ENCODE peak calls at places on chromosomes 13 and 19, in ten cellular contexts. One of them, this sample, is unnamed.

GRCh38 chr19:5961969-5962945 is 15.7 kb downstream of the RANBP3 start:
- DNase-seq in heart right ventricle: no peak
- DNase-seq in naive thymus-derived CD8-positive, alpha-beta T cell: peak
- DNase-seq in uterus: no peak
- DNase-seq in Kasumi-1: peak
- DNase-seq in GM12865: no peak
- DNase-seq in suprapubic skin: no peak
- DNase-seq in NAMALWA: peak
- DNase-seq in CD8-positive, alpha-beta memory T cell: peak
- DNase-seq in activated T-helper 1 cell treated with Interleukin-2 at 50 U/mL for 16 hours: peak
- DNase-seq in this sample: no peak

GRCh38 chr13:31236211-31236786 is 36.5 kb downstream of the B3GLCT start:
- DNase-seq in suprapubic skin: no peak
- DNase-seq in naive thymus-derived CD8-positive, alpha-beta T cell: no peak
- DNase-seq in NAMALWA: peak
- DNase-seq in activated T-helper 1 cell treated with Interleukin-2 at 50 U/mL for 16 hours: no peak
- DNase-seq in heart right ventricle: no peak
- DNase-seq in GM12865: peak
- DNase-seq in Kasumi-1: peak
- DNase-seq in CD8-positive, alpha-beta memory T cell: peak
- DNase-seq in uterus: peak
- DNase-seq in this sample: no peak

GRCh38 chr19:2266183-2266993 is 10.2 kb upstream of the JSRP1 start:
- DNase-seq in suprapubic skin: no peak
- DNase-seq in NAMALWA: peak
- DNase-seq in activated T-helper 1 cell treated with Interleukin-2 at 50 U/mL for 16 hours: no peak
- DNase-seq in Kasumi-1: peak
- DNase-seq in naive thymus-derived CD8-positive, alpha-beta T cell: no peak
- DNase-seq in GM12865: peak
- DNase-seq in CD8-positive, alpha-beta memory T cell: no peak
- DNase-seq in heart right ventricle: peak
- DNase-seq in uterus: peak
- DNase-seq in this sample: peak

GRCh38 chr13:30107536-30108136 is 199.7 kb downstream of the KATNAL1 start:
- DNase-seq in Kasumi-1: no peak
- DNase-seq in uterus: no peak
- DNase-seq in heart right ventricle: no peak
- DNase-seq in NAMALWA: no peak
- DNase-seq in GM12865: no peak
- DNase-seq in activated T-helper 1 cell treated with Interleukin-2 at 50 U/mL for 16 hours: no peak
- DNase-seq in suprapubic skin: peak
- DNase-seq in CD8-positive, alpha-beta memory T cell: no peak
- DNase-seq in naive thymus-derived CD8-positive, alpha-beta T cell: no peak
- DNase-seq in this sample: no peak

GRCh38 chr19:4687396-4687795 is 17.3 kb upstream of the MYDGF start:
- DNase-seq in uterus: no peak
- DNase-seq in heart right ventricle: no peak
- DNase-seq in activated T-helper 1 cell treated with Interleukin-2 at 50 U/mL for 16 hours: no peak
- DNase-seq in naive thymus-derived CD8-positive, alpha-beta T cell: no peak
- DNase-seq in GM12865: no peak
- DNase-seq in CD8-positive, alpha-beta memory T cell: no peak
- DNase-seq in suprapubic skin: no peak
- DNase-seq in Kasumi-1: no peak
- DNase-seq in NAMALWA: no peak
- DNase-seq in this sample: no peak

GRCh38 chr13:64925284-64925683 is 2304.9 kb downstream of the PCDH9 start:
- DNase-seq in heart right ventricle: no peak
- DNase-seq in naive thymus-derived CD8-positive, alpha-beta T cell: no peak
- DNase-seq in activated T-helper 1 cell treated with Interleukin-2 at 50 U/mL for 16 hours: no peak
- DNase-seq in suprapubic skin: no peak
- DNase-seq in uterus: no peak
- DNase-seq in GM12865: peak
- DNase-seq in CD8-positive, alpha-beta memory T cell: no peak
- DNase-seq in Kasumi-1: no peak
- DNase-seq in NAMALWA: no peak
- DNase-seq in this sample: peak

GRCh38 chr19:1217366-1217765 is 11.8 kb downstream of the STK11 start:
- DNase-seq in activated T-helper 1 cell treated with Interleukin-2 at 50 U/mL for 16 hours: no peak
- DNase-seq in heart right ventricle: no peak
- DNase-seq in suprapubic skin: no peak
- DNase-seq in uterus: no peak
- DNase-seq in NAMALWA: peak
- DNase-seq in Kasumi-1: no peak
- DNase-seq in naive thymus-derived CD8-positive, alpha-beta T cell: no peak
- DNase-seq in CD8-positive, alpha-beta memory T cell: no peak
- DNase-seq in GM12865: no peak
- DNase-seq in this sample: no peak

GRCh38 chr13:37868691-37869505 is 674 bp downstream of the TRPC4 start:
- DNase-seq in GM12865: no peak
- DNase-seq in heart right ventricle: no peak
- DNase-seq in activated T-helper 1 cell treated with Interleukin-2 at 50 U/mL for 16 hours: no peak
- DNase-seq in uterus: no peak
- DNase-seq in CD8-positive, alpha-beta memory T cell: no peak
- DNase-seq in NAMALWA: no peak
- DNase-seq in suprapubic skin: no peak
- DNase-seq in Kasumi-1: no peak
- DNase-seq in naive thymus-derived CD8-positive, alpha-beta T cell: no peak
- DNase-seq in this sample: no peak

GRCh38 chr13:52001120-52001731 is 10.0 kb downstream of the ATP7B start:
- DNase-seq in suprapubic skin: no peak
- DNase-seq in activated T-helper 1 cell treated with Interleukin-2 at 50 U/mL for 16 hours: no peak
- DNase-seq in heart right ventricle: no peak
- DNase-seq in Kasumi-1: peak
- DNase-seq in naive thymus-derived CD8-positive, alpha-beta T cell: no peak
- DNase-seq in uterus: no peak
- DNase-seq in CD8-positive, alpha-beta memory T cell: peak
- DNase-seq in GM12865: peak
- DNase-seq in NAMALWA: peak
- DNase-seq in this sample: no peak

GRCh38 chr13:49400755-49401659 is 42.9 kb downstream of the CAB39L start:
- DNase-seq in naive thymus-derived CD8-positive, alpha-beta T cell: no peak
- DNase-seq in heart right ventricle: no peak
- DNase-seq in GM12865: peak
- DNase-seq in Kasumi-1: peak
- DNase-seq in CD8-positive, alpha-beta memory T cell: no peak
- DNase-seq in suprapubic skin: no peak
- DNase-seq in NAMALWA: peak
- DNase-seq in activated T-helper 1 cell treated with Interleukin-2 at 50 U/mL for 16 hours: no peak
- DNase-seq in uterus: peak
- DNase-seq in this sample: no peak

GRCh38 chr13:70310720-70311119 is 202.5 kb upstream of the KLHL1 start:
- DNase-seq in naive thymus-derived CD8-positive, alpha-beta T cell: no peak
- DNase-seq in GM12865: peak
- DNase-seq in suprapubic skin: no peak
- DNase-seq in heart right ventricle: no peak
- DNase-seq in activated T-helper 1 cell treated with Interleukin-2 at 50 U/mL for 16 hours: no peak
- DNase-seq in uterus: no peak
- DNase-seq in Kasumi-1: peak
- DNase-seq in NAMALWA: peak
- DNase-seq in CD8-positive, alpha-beta memory T cell: no peak
- DNase-seq in this sample: no peak

GRCh38 chr13:40187836-40188591 is 478.4 kb downstream of the FOXO1 start:
- DNase-seq in CD8-positive, alpha-beta memory T cell: peak
- DNase-seq in naive thymus-derived CD8-positive, alpha-beta T cell: peak
- DNase-seq in uterus: peak
- DNase-seq in NAMALWA: no peak
- DNase-seq in suprapubic skin: no peak
- DNase-seq in heart right ventricle: no peak
- DNase-seq in GM12865: no peak
- DNase-seq in Kasumi-1: no peak
- DNase-seq in activated T-helper 1 cell treated with Interleukin-2 at 50 U/mL for 16 hours: peak
- DNase-seq in this sample: no peak

GRCh38 chr13:50357586-50358118 is 342.4 kb downstream of the KCNRG start:
- DNase-seq in Kasumi-1: no peak
- DNase-seq in suprapubic skin: no peak
- DNase-seq in CD8-positive, alpha-beta memory T cell: no peak
- DNase-seq in NAMALWA: no peak
- DNase-seq in uterus: peak
- DNase-seq in GM12865: no peak
- DNase-seq in activated T-helper 1 cell treated with Interleukin-2 at 50 U/mL for 16 hours: no peak
- DNase-seq in naive thymus-derived CD8-positive, alpha-beta T cell: no peak
- DNase-seq in heart right ventricle: no peak
- DNase-seq in this sample: no peak

GRCh38 chr13:21079761-21080730 is 18.7 kb upstream of the LATS2 start:
- DNase-seq in GM12865: no peak
- DNase-seq in naive thymus-derived CD8-positive, alpha-beta T cell: no peak
- DNase-seq in Kasumi-1: no peak
- DNase-seq in activated T-helper 1 cell treated with Interleukin-2 at 50 U/mL for 16 hours: no peak
- DNase-seq in suprapubic skin: peak
- DNase-seq in uterus: no peak
- DNase-seq in NAMALWA: no peak
- DNase-seq in CD8-positive, alpha-beta memory T cell: no peak
- DNase-seq in heart right ventricle: no peak
- DNase-seq in this sample: no peak

GRCh38 chr13:100442095-100442832 is 146.3 kb downstream of the GGACT start:
- DNase-seq in GM12865: no peak
- DNase-seq in uterus: no peak
- DNase-seq in naive thymus-derived CD8-positive, alpha-beta T cell: no peak
- DNase-seq in heart right ventricle: no peak
- DNase-seq in NAMALWA: no peak
- DNase-seq in activated T-helper 1 cell treated with Interleukin-2 at 50 U/mL for 16 hours: no peak
- DNase-seq in Kasumi-1: no peak
- DNase-seq in CD8-positive, alpha-beta memory T cell: no peak
- DNase-seq in suprapubic skin: no peak
- DNase-seq in this sample: no peak

GRCh38 chr19:10189631-10190425 is 4.9 kb downstream of the DNMT1 start:
- DNase-seq in Kasumi-1: no peak
- DNase-seq in CD8-positive, alpha-beta memory T cell: no peak
- DNase-seq in uterus: no peak
- DNase-seq in activated T-helper 1 cell treated with Interleukin-2 at 50 U/mL for 16 hours: no peak
- DNase-seq in naive thymus-derived CD8-positive, alpha-beta T cell: no peak
- DNase-seq in NAMALWA: no peak
- DNase-seq in heart right ventricle: no peak
- DNase-seq in GM12865: no peak
- DNase-seq in suprapubic skin: no peak
- DNase-seq in this sample: no peak

GRCh38 chr13:25881946-25882574 is 169.8 kb downstream of the SHISA2 start:
- DNase-seq in heart right ventricle: no peak
- DNase-seq in naive thymus-derived CD8-positive, alpha-beta T cell: no peak
- DNase-seq in suprapubic skin: no peak
- DNase-seq in NAMALWA: no peak
- DNase-seq in activated T-helper 1 cell treated with Interleukin-2 at 50 U/mL for 16 hours: no peak
- DNase-seq in Kasumi-1: no peak
- DNase-seq in CD8-positive, alpha-beta memory T cell: no peak
- DNase-seq in GM12865: no peak
- DNase-seq in uterus: no peak
- DNase-seq in this sample: no peak

GRCh38 chr13:107824636-107825035 is 390.7 kb downstream of the LIG4 start:
- DNase-seq in activated T-helper 1 cell treated with Interleukin-2 at 50 U/mL for 16 hours: no peak
- DNase-seq in NAMALWA: no peak
- DNase-seq in heart right ventricle: no peak
- DNase-seq in Kasumi-1: no peak
- DNase-seq in CD8-positive, alpha-beta memory T cell: no peak
- DNase-seq in suprapubic skin: no peak
- DNase-seq in naive thymus-derived CD8-positive, alpha-beta T cell: no peak
- DNase-seq in GM12865: no peak
- DNase-seq in uterus: no peak
- DNase-seq in this sample: no peak

GRCh38 chr13:112450567-112451240 is 74.5 kb downstream of the SPACA7 start:
- DNase-seq in suprapubic skin: no peak
- DNase-seq in naive thymus-derived CD8-positive, alpha-beta T cell: no peak
- DNase-seq in uterus: no peak
- DNase-seq in Kasumi-1: no peak
- DNase-seq in CD8-positive, alpha-beta memory T cell: no peak
- DNase-seq in NAMALWA: no peak
- DNase-seq in activated T-helper 1 cell treated with Interleukin-2 at 50 U/mL for 16 hours: no peak
- DNase-seq in GM12865: no peak
- DNase-seq in heart right ventricle: no peak
- DNase-seq in this sample: no peak

GRCh38 chr13:27601771-27602170 is 18.6 kb downstream of the LNX2 start:
- DNase-seq in heart right ventricle: no peak
- DNase-seq in activated T-helper 1 cell treated with Interleukin-2 at 50 U/mL for 16 hours: no peak
- DNase-seq in Kasumi-1: no peak
- DNase-seq in CD8-positive, alpha-beta memory T cell: no peak
- DNase-seq in suprapubic skin: no peak
- DNase-seq in GM12865: no peak
- DNase-seq in naive thymus-derived CD8-positive, alpha-beta T cell: no peak
- DNase-seq in NAMALWA: no peak
- DNase-seq in uterus: no peak
- DNase-seq in this sample: no peak

GRCh38 chr13:94588575-94588974 is 7.4 kb downstream of the TGDS start:
- DNase-seq in GM12865: no peak
- DNase-seq in naive thymus-derived CD8-positive, alpha-beta T cell: no peak
- DNase-seq in uterus: no peak
- DNase-seq in suprapubic skin: no peak
- DNase-seq in NAMALWA: no peak
- DNase-seq in activated T-helper 1 cell treated with Interleukin-2 at 50 U/mL for 16 hours: no peak
- DNase-seq in CD8-positive, alpha-beta memory T cell: no peak
- DNase-seq in Kasumi-1: no peak
- DNase-seq in heart right ventricle: no peak
- DNase-seq in this sample: no peak

GRCh38 chr13:75038315-75038881 is 443.6 kb downstream of the TBC1D4 start:
- DNase-seq in naive thymus-derived CD8-positive, alpha-beta T cell: no peak
- DNase-seq in NAMALWA: no peak
- DNase-seq in GM12865: no peak
- DNase-seq in uterus: no peak
- DNase-seq in heart right ventricle: no peak
- DNase-seq in Kasumi-1: no peak
- DNase-seq in suprapubic skin: no peak
- DNase-seq in CD8-positive, alpha-beta memory T cell: no peak
- DNase-seq in activated T-helper 1 cell treated with Interleukin-2 at 50 U/mL for 16 hours: no peak
- DNase-seq in this sample: no peak

GRCh38 chr19:12159773-12160414 is 3.0 kb upstream of the ZNF136 start:
- DNase-seq in uterus: no peak
- DNase-seq in heart right ventricle: no peak
- DNase-seq in activated T-helper 1 cell treated with Interleukin-2 at 50 U/mL for 16 hours: no peak
- DNase-seq in Kasumi-1: no peak
- DNase-seq in CD8-positive, alpha-beta memory T cell: no peak
- DNase-seq in GM12865: no peak
- DNase-seq in suprapubic skin: no peak
- DNase-seq in NAMALWA: peak
- DNase-seq in naive thymus-derived CD8-positive, alpha-beta T cell: no peak
- DNase-seq in this sample: no peak